ENCODE peak calls at places on chromosome 5, in five cellular contexts. G is left ventricle myocardium inferior, J is activated gamma-delta T cell treated with Interleukin-2 at 50 U/mL for 16 hours, E is midbrain, T is occipital lobe. L is an unnamed sample.
A peak's percentile ranks its signal among the peaks of the same experiment; 100 is the strongest.

GRCh38 chr5:91521313-91521712 is 138.2 kb upstream of the ARRDC3 start:
- DNase-seq in G (no peak), E (no peak), T (no peak), J (no peak), L (no peak)

GRCh38 chr5:159593518-159594073 is 263.3 kb upstream of the IL12B start:
- DNase-seq in G (no peak), T (no peak), E (no peak), J (no peak), L (no peak)

GRCh38 chr5:75536694-75537360 is 25.1 kb downstream of the POLK start:
- DNase-seq in G (no peak), J (no peak), E (no peak), T (no peak), L (no peak)

GRCh38 chr5:131163315-131164119 is 1.5 kb downstream of the HINT1 start:
- DNase-seq in E (no peak), J (no peak), T (no peak), G (no peak), L (no peak)

GRCh38 chr5:5132896-5133295 is 7.2 kb upstream of the ADAMTS16 start:
- DNase-seq in E (no peak), G (no peak), T (no peak), J (no peak), L (no peak)

GRCh38 chr5:151195622-151196021 is 28.3 kb downstream of the CCDC69 start:
- DNase-seq in G (no peak), T (no peak), J (no peak), E (no peak), L (no peak)

GRCh38 chr5:463952-464351 is 21.0 kb downstream of the EXOC3 start:
- DNase-seq in E (no peak), G (peak; percentile 12), T (no peak), J (peak; percentile 57), L (no peak)

GRCh38 chr5:76175821-76176403 is 92.7 kb downstream of the SV2C start:
- DNase-seq in J (no peak), T (no peak), G (no peak), E (no peak), L (no peak)

GRCh38 chr5:73030531-73030930 is 74.7 kb downstream of the FCHO2 start:
- DNase-seq in E (no peak), T (no peak), J (no peak), G (no peak), L (no peak)

GRCh38 chr5:67842806-67843205 is 372.8 kb upstream of the PIK3R1 start:
- DNase-seq in G (no peak), J (no peak), E (no peak), T (no peak), L (no peak)

GRCh38 chr5:7902201-7902600 is 33.3 kb downstream of the MTRR start:
- DNase-seq in G (no peak), E (no peak), T (no peak), J (no peak), L (no peak)

GRCh38 chr5:132456553-132457361 is 33.8 kb downstream of the IRF1 start:
- DNase-seq in T (no peak), G (peak; percentile 56), E (no peak), J (peak; percentile 76), L (no peak)

GRCh38 chr5:150485770-150486401 is 22.0 kb upstream of the NDST1 start:
- DNase-seq in G (peak; percentile 72), T (no peak), E (peak; percentile 52), J (peak; percentile 11), L (peak; percentile 53)

GRCh38 chr5:67211926-67212325 is 15.3 kb upstream of the CD180 start:
- DNase-seq in E (no peak), T (no peak), J (no peak), G (no peak), L (no peak)

GRCh38 chr5:95715799-95716461 is 15.2 kb upstream of the RHOBTB3 start:
- DNase-seq in T (no peak), G (no peak), J (no peak), E (no peak), L (no peak)

GRCh38 chr5:77640577-77641396 is 2.3 kb upstream of the OTP start:
- DNase-seq in J (no peak), E (no peak), G (no peak), T (no peak), L (no peak)

GRCh38 chr5:160970605-160971191 is 118.7 kb upstream of the ATP10B start:
- DNase-seq in J (no peak), G (no peak), E (no peak), T (no peak), L (no peak)

GRCh38 chr5:62143268-62144229 is 162.5 kb upstream of the KIF2A start:
- DNase-seq in J (no peak), G (no peak), E (peak; percentile 69), T (no peak), L (no peak)

GRCh38 chr5:145776886-145777285 is 58.3 kb downstream of the PRELID2 start:
- DNase-seq in E (no peak), J (no peak), T (no peak), G (no peak), L (no peak)

GRCh38 chr5:84091400-84091799 is 293.3 kb downstream of the EDIL3 start:
- DNase-seq in J (no peak), T (no peak), E (no peak), G (no peak), L (no peak)

GRCh38 chr5:172707285-172708182 is 63.5 kb downstream of the DUSP1 start:
- DNase-seq in J (no peak), T (peak; percentile 53), E (peak; percentile 33), G (no peak), L (peak; percentile 32)

GRCh38 chr5:33563983-33564908 is 123.5 kb downstream of the TARS1 start:
- DNase-seq in J (no peak), T (no peak), E (no peak), G (no peak), L (no peak)

GRCh38 chr5:126855266-126855665 is 78.3 kb downstream of the LMNB1 start:
- DNase-seq in J (no peak), T (no peak), E (no peak), G (no peak), L (no peak)

GRCh38 chr5:1661311-1661710 is 137.6 kb upstream of the LPCAT1 start:
- DNase-seq in J (no peak), G (peak; percentile 3), T (no peak), E (no peak), L (no peak)

GRCh38 chr5:149063017-149063687 is at the start of gene SH3TC2:
- DNase-seq in J (no peak), G (peak; percentile 64), T (peak; percentile 82), E (peak; percentile 87), L (peak; percentile 48)

GRCh38 chr5:176402684-176403083 is 13.7 kb downstream of the CLTB start:
- DNase-seq in E (no peak), T (no peak), J (no peak), G (peak; percentile 38), L (no peak)

GRCh38 chr5:154308457-154309360 is 118.2 kb downstream of the GALNT10 start:
- DNase-seq in J (no peak), G (no peak), E (no peak), T (no peak), L (no peak)

GRCh38 chr5:77994943-77995342 is 218.8 kb upstream of the TBCA start:
- DNase-seq in E (peak; percentile 6), T (no peak), J (no peak), G (no peak), L (no peak)

GRCh38 chr5:168941901-168942300 is 359.0 kb downstream of the SLIT3 start:
- DNase-seq in G (no peak), T (no peak), J (no peak), E (no peak), L (no peak)

GRCh38 chr5:138824924-138825863 is 49.9 kb downstream of the LRRTM2 start:
- DNase-seq in G (no peak), T (no peak), J (no peak), E (peak; percentile 21), L (no peak)

GRCh38 chr5:78361226-78361993 is 993 bp downstream of the SCAMP1 start:
- DNase-seq in E (peak; percentile 25), T (peak; percentile 7), G (peak; percentile 28), J (no peak), L (peak; percentile 5)

GRCh38 chr5:16812448-16812847 is 123.6 kb downstream of the MYO10 start:
- DNase-seq in T (no peak), E (no peak), G (no peak), J (no peak), L (no peak)

GRCh38 chr5:134590992-134591659 is 41.5 kb downstream of the SAR1B start:
- DNase-seq in J (no peak), E (no peak), G (no peak), T (no peak), L (no peak)

GRCh38 chr5:113221294-113222176 is 213.3 kb downstream of the TSSK1B start:
- DNase-seq in T (no peak), G (no peak), E (no peak), J (no peak), L (no peak)